ENCODE peak calls at places on chromosomes 6 and 20, in six cellular contexts. B is cerebellar cortex; D is stimulated activated CD4-positive, alpha-beta T cell treated with anti-CD3 and anti-CD28 coated beads, Interleukin-1b, Interleukin-23, amount 100 ng/mL, for 48 hours; Y is lower lobe of right lung; J is foreskin fibroblast; H is A549. E is an unnamed sample.

GRCh38 chr6:30007132-30007764 is 53.8 kb upstream of the POLR1H start:
- DNase-seq in B (no peak), D (peak), Y (peak), J (no peak), H (no peak), E (no peak)

GRCh38 chr6:52610745-52611355 is 34.0 kb upstream of the TRAM2 start:
- DNase-seq in B (no peak), D (no peak), Y (no peak), J (peak), H (no peak), E (peak)

GRCh38 chr6:154012852-154013251 is 26.2 kb upstream of the OPRM1 start:
- DNase-seq in B (no peak), D (no peak), Y (no peak), J (no peak), H (no peak), E (peak)

GRCh38 chr20:9510926-9511325 is 3.5 kb upstream of the LAMP5 start:
- DNase-seq in B (no peak), D (no peak), Y (no peak), J (no peak), H (no peak), E (no peak)

GRCh38 chr6:37884548-37884947 is 65.0 kb downstream of the ZFAND3 start:
- DNase-seq in B (no peak), D (no peak), Y (no peak), J (no peak), H (no peak), E (no peak)

GRCh38 chr6:90284745-90285481 is 11.7 kb downstream of the BACH2 start:
- DNase-seq in B (peak), D (peak), Y (no peak), J (peak), H (peak), E (peak)

GRCh38 chr20:51631011-51631950 is 88.8 kb upstream of the NFATC2 start:
- DNase-seq in B (no peak), D (peak), Y (no peak), J (peak), H (peak), E (peak)

GRCh38 chr20:36333841-36334240 is 27.7 kb downstream of the DLGAP4 start:
- DNase-seq in B (no peak), D (no peak), Y (no peak), J (no peak), H (no peak), E (no peak)

GRCh38 chr6:104699598-104700329 is 160.0 kb downstream of the HACE1 start:
- DNase-seq in B (no peak), D (no peak), Y (no peak), J (no peak), H (no peak), E (no peak)

GRCh38 chr6:163844761-163845160 is 430.2 kb downstream of the QKI start:
- DNase-seq in B (no peak), D (no peak), Y (no peak), J (no peak), H (no peak), E (no peak)

GRCh38 chr20:35768731-35769664 is 2.8 kb upstream of the PHF20 start:
- DNase-seq in B (peak), D (peak), Y (peak), J (peak), H (peak), E (peak)

GRCh38 chr20:21396921-21397340 is 395 bp downstream of the NKX2-4 start:
- DNase-seq in B (no peak), D (no peak), Y (no peak), J (no peak), H (no peak), E (no peak)

GRCh38 chr6:166815629-166816028 is 140.7 kb downstream of the RNASET2 start:
- DNase-seq in B (no peak), D (no peak), Y (no peak), J (peak), H (no peak), E (no peak)

GRCh38 chr6:113083947-113084346 is 736.8 kb downstream of the RFPL4B start:
- DNase-seq in B (no peak), D (no peak), Y (no peak), J (no peak), H (no peak), E (no peak)

GRCh38 chr6:143361536-143362191 is 88.8 kb downstream of the ADAT2 start:
- DNase-seq in B (peak), D (no peak), Y (no peak), J (no peak), H (no peak), E (no peak)

GRCh38 chr6:9361749-9362148 is 926.4 kb upstream of the SLC35B3 start:
- DNase-seq in B (no peak), D (no peak), Y (no peak), J (no peak), H (no peak), E (no peak)

GRCh38 chr20:35398660-35399144 is 13.1 kb downstream of the UQCC1 start:
- DNase-seq in B (no peak), D (no peak), Y (no peak), J (peak), H (no peak), E (no peak)

GRCh38 chr20:52105045-52105572 is 86.5 kb downstream of the ZFP64 start:
- DNase-seq in B (peak), D (no peak), Y (no peak), J (peak), H (peak), E (no peak)

GRCh38 chr6:155100087-155100486 is 105.0 kb downstream of the TIAM2 start:
- DNase-seq in B (peak), D (no peak), Y (no peak), J (no peak), H (no peak), E (no peak)

GRCh38 chr6:89082439-89082838 is 1.9 kb downstream of the PNRC1 start:
- DNase-seq in B (no peak), D (no peak), Y (no peak), J (no peak), H (no peak), E (peak)

GRCh38 chr20:59754551-59754950 is 150.2 kb downstream of the PHACTR3 start:
- DNase-seq in B (no peak), D (no peak), Y (no peak), J (no peak), H (no peak), E (no peak)

GRCh38 chr6:105077592-105078463 is 102.0 kb downstream of the POPDC3 start:
- DNase-seq in B (peak), D (no peak), Y (no peak), J (peak), H (peak), E (peak)

GRCh38 chr20:41049451-41049850 is 20.8 kb downstream of the TOP1 start:
- DNase-seq in B (no peak), D (no peak), Y (no peak), J (no peak), H (no peak), E (no peak)

GRCh38 chr6:150018846-150019580 is 6.3 kb downstream of the RAET1L start:
- DNase-seq in B (no peak), D (no peak), Y (no peak), J (no peak), H (no peak), E (no peak)

GRCh38 chr6:104943781-104944180 is 13.1 kb upstream of the LIN28B start:
- DNase-seq in B (peak), D (no peak), Y (no peak), J (peak), H (no peak), E (peak)

E was measured in bronchial epithelial cell.